ENCODE peak calls at places on chromosomes 6 and 20, in eight cellular contexts. L is gastrocnemius medialis, E is HCT116, R is breast epithelium, J is esophagus muscularis mucosa, Q is lower leg skin, G is right lobe of liver, U is NB4. C is an unnamed sample.

GRCh38 chr6:30647802-30648460 is 998 bp downstream of the C6orf136 start:
- DNase-seq in E (no peak), Q (no peak), L (no peak), R (no peak), U (peak; percentile 92), G (no peak), J (no peak), C (no peak)

GRCh38 chr6:55953384-55953783 is 78.0 kb upstream of the BMP5 start:
- DNase-seq in G (no peak), J (no peak), L (no peak), E (peak; percentile 15), Q (no peak), R (no peak), U (peak; percentile 36), C (no peak)

GRCh38 chr6:147170269-147170668 is 33.9 kb upstream of the STXBP5 start:
- DNase-seq in G (no peak), Q (no peak), R (no peak), L (no peak), E (no peak), J (no peak), U (no peak), C (no peak)

GRCh38 chr6:43308101-43308989 is at the start of gene CRIP3:
- DNase-seq in L (no peak), J (no peak), U (peak; percentile 76), G (peak; percentile 78), Q (no peak), R (no peak), E (no peak), C (peak; percentile 34)

GRCh38 chr6:43746071-43746470 is 23.9 kb upstream of the VEGFA start:
- DNase-seq in J (no peak), U (no peak), Q (no peak), L (no peak), E (no peak), R (no peak), G (no peak), C (no peak)

GRCh38 chr6:137704802-137705165 is 162.3 kb upstream of the TNFAIP3 start:
- DNase-seq in J (no peak), Q (no peak), G (no peak), L (no peak), R (no peak), U (no peak), E (no peak), C (no peak)

GRCh38 chr6:147106759-147107401 is 97.3 kb upstream of the STXBP5 start:
- DNase-seq in G (no peak), J (no peak), L (no peak), R (no peak), E (no peak), U (peak; percentile 80), Q (no peak), C (no peak)

GRCh38 chr6:74404366-74404765 is 708.4 kb downstream of the CD109 start:
- DNase-seq in J (no peak), U (no peak), R (no peak), G (no peak), L (no peak), E (no peak), Q (no peak), C (no peak)

GRCh38 chr6:10028202-10028601 is 386.7 kb downstream of the TFAP2A start:
- DNase-seq in L (no peak), R (no peak), J (no peak), U (no peak), G (no peak), E (no peak), Q (no peak), C (no peak)

GRCh38 chr6:152605342-152605741 is 31.8 kb downstream of the SYNE1 start:
- DNase-seq in R (no peak), U (no peak), L (no peak), G (no peak), J (no peak), Q (no peak), E (no peak), C (no peak)

GRCh38 chr6:129498950-129499870 is 210.8 kb downstream of the ARHGAP18 start:
- DNase-seq in E (peak; percentile 67), Q (no peak), L (no peak), R (no peak), J (no peak), U (peak; percentile 63), G (no peak), C (peak; percentile 86)

GRCh38 chr6:40359808-40360207 is 227.4 kb downstream of the LRFN2 start:
- DNase-seq in U (no peak), R (no peak), Q (peak; percentile 3), E (no peak), G (no peak), J (peak; percentile 66), L (no peak), C (no peak)

GRCh38 chr6:105763866-105764265 is 322.3 kb upstream of the PRDM1 start:
- DNase-seq in J (peak; percentile 29), Q (no peak), U (no peak), E (no peak), G (no peak), L (no peak), R (no peak), C (no peak)

GRCh38 chr6:105757512-105758200 is 328.5 kb upstream of the PRDM1 start:
- DNase-seq in U (no peak), L (no peak), J (no peak), R (no peak), E (no peak), Q (no peak), G (no peak), C (no peak)

GRCh38 chr6:105759015-105759414 is 327.1 kb upstream of the PRDM1 start:
- DNase-seq in Q (no peak), E (no peak), L (no peak), R (no peak), U (no peak), G (no peak), J (no peak), C (no peak)

GRCh38 chr6:105759946-105760345 is 326.2 kb upstream of the PRDM1 start:
- DNase-seq in E (no peak), G (no peak), Q (no peak), R (no peak), U (no peak), L (no peak), J (no peak), C (no peak)

GRCh38 chr6:105760746-105761145 is 325.4 kb upstream of the PRDM1 start:
- DNase-seq in Q (no peak), E (no peak), G (no peak), U (no peak), R (no peak), J (no peak), L (no peak), C (no peak)
- TF ChIP-seq POLR2A in Q (no peak), E (no peak), G (no peak), U (no peak), R (no peak), J (no peak), L (no peak), C (no peak)

GRCh38 chr20:9070304-9070703 is 1.4 kb downstream of the PLCB4 start:
- DNase-seq in Q (no peak), E (no peak), J (no peak), G (no peak), L (no peak), R (no peak), U (no peak), C (no peak)

GRCh38 chr20:9066196-9066595 is 2.7 kb upstream of the PLCB4 start:
- DNase-seq in J (no peak), E (no peak), L (no peak), G (no peak), Q (no peak), U (no peak), R (no peak), C (no peak)

GRCh38 chr20:9068232-9068781 is 580 bp upstream of the PLCB4 start:
- DNase-seq in Q (no peak), J (no peak), G (no peak), R (no peak), L (no peak), E (no peak), U (no peak), C (no peak)

GRCh38 chr20:9071976-9072726 is 3.3 kb downstream of the PLCB4 start:
- DNase-seq in G (no peak), Q (no peak), L (no peak), R (no peak), U (no peak), J (no peak), E (no peak), C (no peak)

GRCh38 chr20:9068896-9069663 is at the start of gene PLCB4:
- DNase-seq in L (no peak), E (no peak), J (no peak), U (no peak), R (peak; percentile 64), G (no peak), Q (peak; percentile 88), C (peak; percentile 13)
- TF ChIP-seq POLR2A in L (no peak), E (no peak), J (no peak), U (no peak), R (no peak), G (no peak), Q (no peak), C (no peak)

DNA sequence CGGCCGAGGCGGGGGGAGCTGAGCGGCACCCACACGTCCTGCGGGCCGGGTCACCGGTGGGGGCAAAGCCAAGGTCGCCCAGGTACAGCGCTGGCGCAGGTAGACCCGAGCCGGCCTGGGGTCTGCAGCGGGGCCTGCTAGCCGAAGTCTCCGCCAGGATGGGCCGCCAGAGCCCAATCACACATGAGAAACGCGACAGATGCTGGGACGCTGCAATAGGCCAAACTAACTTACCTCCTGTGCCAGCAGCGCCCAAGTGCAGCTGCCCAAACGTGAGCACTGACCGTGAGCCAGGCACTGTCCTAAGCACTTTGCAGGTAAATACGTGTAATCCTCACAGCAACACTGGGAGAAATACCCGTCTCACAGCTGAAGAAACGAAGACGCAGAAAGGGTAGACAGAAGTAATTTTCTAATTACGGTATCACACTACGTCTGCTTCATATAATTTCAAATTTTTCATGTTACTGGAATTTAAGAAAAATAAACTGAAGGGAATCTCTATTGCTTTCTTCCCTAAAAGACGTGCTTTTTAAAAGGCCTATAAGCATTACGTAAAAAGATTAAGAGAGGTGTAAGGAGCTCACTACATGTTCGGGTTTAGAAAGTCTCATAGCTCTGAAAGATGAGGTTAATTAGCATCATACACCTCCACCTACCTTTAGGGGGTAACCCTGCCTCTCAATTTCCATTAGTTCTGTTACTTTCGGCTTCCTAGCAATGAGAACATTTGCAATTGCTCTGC is 614 bp upstream of the PLAGL1 start:
- DNase-seq in E (no peak), R (no peak), G (peak; percentile 57), J (no peak), L (no peak), U (peak; percentile 13), Q (no peak), C (peak; percentile 49)
- TF ChIP-seq POLR2A in E (no peak), R (no peak), G (no peak), J (no peak), L (no peak), U (no peak), Q (no peak), C (no peak)

DNA sequence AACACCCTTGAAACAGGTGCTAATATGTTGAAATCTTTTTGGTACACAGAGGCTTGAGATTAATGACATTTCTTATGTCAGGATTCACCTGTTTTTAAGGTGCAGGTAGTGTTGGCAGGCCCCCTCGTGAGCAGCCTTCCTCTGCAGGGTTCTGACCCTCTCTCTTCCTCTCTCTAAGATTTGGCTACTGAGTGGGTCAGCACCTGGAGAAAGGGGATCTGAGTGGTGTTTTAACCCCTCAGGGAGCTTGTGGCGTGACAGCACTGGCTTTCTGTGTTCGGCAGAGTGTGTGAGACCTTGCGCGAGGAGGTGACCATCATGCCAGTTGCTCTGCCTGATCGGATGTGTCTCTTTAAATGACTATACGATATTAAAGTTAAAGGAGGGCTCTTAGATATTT is 37.1 kb downstream of the HIVEP1 start:
- DNase-seq in R (no peak), G (no peak), J (no peak), E (no peak), L (no peak), Q (no peak), U (no peak), C (no peak)
- TF ChIP-seq POLR2A in R (no peak), G (no peak), J (no peak), E (no peak), L (no peak), Q (no peak), U (no peak), C (no peak)

C was measured in erythroblast.